ENCODE peak calls at places on chromosomes 1 and 21, in eight cellular contexts. K is WTC11; J is amygdala; Y is NCI-H2081; C is iPS-NIHi11; O is activated T-cell treated with anti-CD3 and anti-CD28 coated beads, Interleukin-2, amount 50 U/mL, for 48 hours; E is breast epithelium; U is T-helper 9 cell. F is an unnamed sample.

GRCh38 chr1:56032276-56032675 is 547.1 kb downstream of the PLPP3 start:
- DNase-seq in C (no peak), J (no peak), K (no peak), Y (no peak), O (no peak), U (no peak), E (no peak), F (no peak)

GRCh38 chr1:170657275-170657853 is 6.6 kb upstream of the PRRX1 start:
- DNase-seq in Y (no peak), J (no peak), K (no peak), O (no peak), U (no peak), C (no peak), E (no peak), F (no peak)

GRCh38 chr1:19496529-19496877 is 11.2 kb upstream of the CAPZB start:
- DNase-seq in J (no peak), O (no peak), E (no peak), U (no peak), C (no peak), Y (no peak), K (no peak), F (no peak)

GRCh38 chr1:64092851-64093371 is 110.5 kb upstream of the UBE2U start:
- DNase-seq in K (no peak), O (no peak), C (no peak), E (no peak), J (peak), U (no peak), Y (no peak), F (no peak)

GRCh38 chr1:13775446-13775845 is 75.5 kb downstream of the PRDM2 start:
- DNase-seq in E (no peak), U (no peak), Y (no peak), C (no peak), K (no peak), O (no peak), J (no peak), F (no peak)

GRCh38 chr21:17758703-17759102 is 60.5 kb downstream of the C21orf91 start:
- DNase-seq in K (no peak), O (no peak), J (no peak), E (no peak), U (no peak), C (no peak), Y (no peak), F (no peak)

GRCh38 chr1:211829343-211830054 is 1.1 kb downstream of the LPGAT1 start:
- DNase-seq in J (peak), E (no peak), C (peak), U (no peak), O (no peak), Y (no peak), K (peak), F (no peak)

GRCh38 chr21:45234127-45234526 is 53.6 kb downstream of the POFUT2 start:
- DNase-seq in Y (no peak), O (no peak), E (no peak), K (no peak), J (no peak), C (no peak), U (no peak), F (no peak)

GRCh38 chr1:57252597-57253306 is 171.1 kb downstream of the DAB1 start:
- DNase-seq in O (no peak), Y (no peak), C (peak), U (no peak), K (peak), E (no peak), J (no peak), F (no peak)

GRCh38 chr1:24961334-24961733 is 31.3 kb upstream of the RUNX3 start:
- DNase-seq in O (no peak), C (no peak), U (no peak), K (no peak), E (no peak), Y (no peak), J (no peak), F (no peak)

GRCh38 chr1:31548518-31548898 is 27.8 kb upstream of the TINAGL1 start:
- DNase-seq in C (peak), J (no peak), U (no peak), K (no peak), O (no peak), Y (no peak), E (peak), F (no peak)

GRCh38 chr1:40944841-40945430 is 34.6 kb upstream of the CTPS1 start:
- DNase-seq in K (no peak), C (no peak), E (peak), Y (no peak), O (no peak), U (no peak), J (no peak), F (no peak)

GRCh38 chr1:34984435-34985062 is 598 bp downstream of the TMEM35B start:
- DNase-seq in E (no peak), C (no peak), K (no peak), O (no peak), Y (peak), J (no peak), U (peak), F (no peak)

GRCh38 chr1:166977951-166978350 is 2.6 kb upstream of the ILDR2 start:
- DNase-seq in O (no peak), J (no peak), K (no peak), C (no peak), Y (no peak), E (no peak), U (no peak), F (no peak)

GRCh38 chr1:169878498-169878897 is 15.2 kb downstream of the SCYL3 start:
- DNase-seq in Y (no peak), J (no peak), C (no peak), O (no peak), E (no peak), K (no peak), U (no peak), F (no peak)

GRCh38 chr1:29973406-29973805 is 737.1 kb downstream of the PTPRU start:
- DNase-seq in J (no peak), K (no peak), E (no peak), C (no peak), O (no peak), Y (no peak), U (no peak), F (no peak)

GRCh38 chr1:169576934-169577331 is 9.3 kb downstream of the F5 start:
- DNase-seq in Y (no peak), E (no peak), O (no peak), J (no peak), U (no peak), C (no peak), K (no peak), F (no peak)

GRCh38 chr1:84145051-84145450 is 980 bp downstream of the PRKACB start:
- DNase-seq in O (no peak), U (no peak), E (no peak), J (no peak), C (no peak), Y (no peak), K (no peak), F (no peak)

GRCh38 chr1:246043556-246043955 is 463.5 kb downstream of the SMYD3 start:
- DNase-seq in J (no peak), O (no peak), C (no peak), K (no peak), E (no peak), U (no peak), Y (peak), F (peak)

GRCh38 chr21:16072176-16072575 is 342.4 kb downstream of the USP25 start:
- DNase-seq in U (no peak), J (no peak), O (no peak), K (no peak), C (no peak), Y (no peak), E (no peak), F (no peak)

GRCh38 chr1:171738921-171739320 is 2.9 kb downstream of the VAMP4 start:
- DNase-seq in U (no peak), E (no peak), J (no peak), K (no peak), Y (no peak), C (no peak), O (no peak), F (no peak)

GRCh38 chr1:71561729-71562128 is 480.9 kb upstream of the ZRANB2 start:
- DNase-seq in C (no peak), Y (no peak), K (no peak), J (no peak), O (no peak), U (no peak), E (no peak), F (no peak)

GRCh38 chr1:110189181-110189580 is 20.9 kb upstream of the KCNC4 start:
- DNase-seq in J (no peak), K (no peak), U (no peak), O (no peak), C (no peak), Y (no peak), E (no peak), F (no peak)

GRCh38 chr1:198908995-198909394 is 270.2 kb downstream of the PTPRC start:
- DNase-seq in U (no peak), C (no peak), Y (no peak), E (no peak), O (no peak), J (no peak), K (no peak), F (no peak)

GRCh38 chr1:170032531-170033295 is 41.8 kb downstream of the KIFAP3 start:
- DNase-seq in Y (no peak), K (no peak), O (no peak), J (no peak), U (no peak), E (no peak), C (no peak), F (no peak)

GRCh38 chr1:227945891-227946623 is 1.7 kb downstream of the WNT9A start:
- DNase-seq in Y (peak), C (peak), E (peak), O (no peak), K (no peak), U (no peak), J (no peak), F (peak)